ENCODE peak calls at places on chromosomes 16 and 17, in ten cellular contexts. V is AG10803; D is NCI-H345; A is heart left ventricle; T is NCI-H1105; B is stimulated activated CD4-positive, alpha-beta T cell treated with anti-CD3 and anti-CD28 coated beads, Interleukin-12 subunit alpha, Interleukin-12 subunit beta, amount 100 ng/mL, for 24 hours; H is AG08395; G is sciatic nerve; M is EH; R is iPS DF 6.9. W is an unnamed sample.

GRCh38 chr16:49598386-49599170 is 225.0 kb downstream of the C16orf78 start:
- DNase-seq in V (no peak), D (no peak), A (no peak), T (no peak), B (no peak), H (no peak), G (peak), M (no peak), R (no peak), W (no peak)

GRCh38 chr16:2692251-2692947 is 10.1 kb downstream of the KCTD5 start:
- DNase-seq in V (no peak), D (no peak), A (peak), T (no peak), B (no peak), H (no peak), G (no peak), M (no peak), R (no peak), W (no peak)

GRCh38 chr17:16926061-16926511 is 45.8 kb downstream of the TNFRSF13B start:
- DNase-seq in V (no peak), D (no peak), A (no peak), T (no peak), B (no peak), H (no peak), G (peak), M (no peak), R (no peak), W (no peak)

GRCh38 chr16:50458694-50459271 is 89.4 kb upstream of the NKD1 start:
- DNase-seq in V (no peak), D (peak), A (no peak), T (peak), B (no peak), H (no peak), G (no peak), M (no peak), R (no peak), W (no peak)

GRCh38 chr16:30049871-30050270 is 15.7 kb upstream of the ALDOA start:
- DNase-seq in V (no peak), D (no peak), A (no peak), T (no peak), B (no peak), H (no peak), G (no peak), M (no peak), R (no peak), W (no peak)

GRCh38 chr16:70705056-70705455 is 19.2 kb upstream of the MTSS2 start:
- DNase-seq in V (peak), D (no peak), A (no peak), T (no peak), B (no peak), H (no peak), G (no peak), M (peak), R (no peak), W (no peak)

GRCh38 chr17:75181608-75182318 is 996 bp downstream of the SUMO2 start:
- DNase-seq in V (no peak), D (peak), A (no peak), T (no peak), B (no peak), H (no peak), G (peak), M (peak), R (no peak), W (no peak)

GRCh38 chr17:64682261-64683181 is 20.4 kb upstream of the SMURF2 start:
- DNase-seq in V (peak), D (no peak), A (no peak), T (no peak), B (no peak), H (peak), G (no peak), M (peak), R (no peak), W (no peak)